ENCODE peak calls at places on chromosome 18, in four cellular contexts. D, E, G and A are unnamed samples.

GRCh38 chr18:72541871-72542690 is 2.1 kb downstream of the CBLN2 start:
- DNase-seq in D (no peak), E (no peak), G (no peak), A (peak)

GRCh38 chr18:13541621-13542519 is 184.5 kb downstream of the FAM210A start:
- DNase-seq in D (peak), E (no peak), G (no peak), A (no peak)

GRCh38 chr18:76672627-76673026 is 149.7 kb upstream of the ZNF236 start:
- DNase-seq in D (no peak), E (no peak), G (no peak), A (no peak)

GRCh38 chr18:21914739-21915319 is 174.2 kb downstream of the MIB1 start:
- DNase-seq in D (peak), E (no peak), G (peak), A (peak)

GRCh38 chr18:7904529-7904928 is 337.4 kb downstream of the PTPRM start:
- DNase-seq in D (no peak), E (no peak), G (no peak), A (no peak)

GRCh38 chr18:77250926-77251729 is 1.5 kb downstream of the GALR1 start:
- DNase-seq in D (no peak), E (no peak), G (no peak), A (peak)

GRCh38 chr18:2139676-2140075 is 431.6 kb downstream of the METTL4 start:
- DNase-seq in D (no peak), E (no peak), G (no peak), A (no peak)

GRCh38 chr18:79570266-79571201 is 109.1 kb upstream of the CTDP1 start:
- DNase-seq in D (no peak), E (no peak), G (no peak), A (no peak)

GRCh38 chr18:54119524-54120019 is 104.9 kb downstream of the MBD2 start:
- DNase-seq in D (peak), E (peak), G (peak), A (peak)

GRCh38 chr18:56245856-56246575 is 392.4 kb downstream of the TXNL1 start:
- DNase-seq in D (no peak), E (no peak), G (no peak), A (peak)

GRCh38 chr18:73316513-73316912 is 448.7 kb upstream of the NETO1 start:
- DNase-seq in D (no peak), E (no peak), G (no peak), A (no peak)

GRCh38 chr18:1075310-1075709 is 170.6 kb downstream of the ADCYAP1 start:
- DNase-seq in D (no peak), E (no peak), G (no peak), A (no peak)

GRCh38 chr18:38290229-38290628 is 724.6 kb upstream of the CELF4 start:
- DNase-seq in D (no peak), E (no peak), G (no peak), A (no peak)

GRCh38 chr18:38284992-38285391 is 719.4 kb upstream of the CELF4 start:
- DNase-seq in D (no peak), E (no peak), G (no peak), A (no peak)
- TF ChIP-seq RFX5 in D (no peak), E (no peak), G (no peak), A (no peak)

DNA sequence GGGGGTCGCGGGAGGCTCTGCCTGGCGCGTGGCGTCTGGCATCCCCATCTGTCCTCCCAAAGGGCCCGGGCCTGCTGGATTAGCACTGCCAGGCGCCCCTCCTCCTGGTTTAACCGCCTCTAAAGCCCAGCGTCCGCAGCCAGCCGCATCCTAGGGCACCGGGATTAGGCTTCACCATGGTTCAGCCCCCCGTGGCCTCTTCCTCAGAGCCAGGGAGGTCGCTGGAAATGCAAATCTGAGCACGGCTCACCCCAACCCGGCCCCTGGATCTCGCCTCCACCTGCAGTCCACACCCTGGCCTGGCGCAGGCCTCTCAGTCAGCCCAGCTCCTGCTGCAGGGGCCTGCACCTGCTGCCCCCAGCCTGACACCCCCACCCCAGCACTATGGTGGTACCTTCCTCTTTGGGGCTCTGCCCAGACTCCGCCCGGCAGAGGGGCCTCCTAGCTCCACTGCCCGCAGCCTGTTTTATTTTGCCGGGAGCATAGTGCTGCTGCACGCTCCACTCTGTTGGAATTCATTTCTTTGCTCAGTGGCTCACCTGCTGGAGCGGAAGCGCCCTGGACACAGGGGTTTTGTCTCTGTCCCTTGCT is 13.2 kb downstream of the PRELID3A start:
- DNase-seq in D (peak), E (no peak), G (no peak), A (peak)
- H3K9ac ChIP-seq in D (peak), E (peak), G (no peak), A (no peak)

GRCh38 chr18:63261029-63261428 is 58.5 kb downstream of the BCL2 start:
- DNase-seq in D (no peak), E (no peak), G (no peak), A (no peak)
- TF ChIP-seq NFIC in D (no peak), E (no peak), G (no peak), A (no peak)

DNA sequence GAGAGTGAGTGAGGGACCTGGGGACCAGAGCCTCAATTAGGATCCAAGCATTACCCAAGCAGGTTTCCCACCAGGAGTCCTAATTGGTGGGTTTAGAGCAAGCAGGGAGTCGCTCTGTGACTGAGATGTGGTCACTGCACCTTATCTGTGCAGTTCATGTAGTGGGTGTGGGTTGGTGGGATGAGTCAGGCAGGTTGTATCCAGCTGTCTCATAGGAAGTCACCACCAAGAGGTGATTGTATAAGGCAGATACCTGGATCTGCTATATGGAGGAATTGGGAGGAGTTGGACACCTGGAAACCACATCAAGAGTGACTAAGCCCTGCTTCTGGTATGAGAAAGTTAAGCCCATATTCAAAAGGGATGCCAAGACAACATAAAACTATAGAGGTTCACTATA is 106.8 kb downstream of the ARHGAP28 start:
- DNase-seq in D (no peak), E (no peak), G (peak), A (no peak)
- TF ChIP-seq RFX5 in D (no peak), E (no peak), G (no peak), A (no peak)

DNA sequence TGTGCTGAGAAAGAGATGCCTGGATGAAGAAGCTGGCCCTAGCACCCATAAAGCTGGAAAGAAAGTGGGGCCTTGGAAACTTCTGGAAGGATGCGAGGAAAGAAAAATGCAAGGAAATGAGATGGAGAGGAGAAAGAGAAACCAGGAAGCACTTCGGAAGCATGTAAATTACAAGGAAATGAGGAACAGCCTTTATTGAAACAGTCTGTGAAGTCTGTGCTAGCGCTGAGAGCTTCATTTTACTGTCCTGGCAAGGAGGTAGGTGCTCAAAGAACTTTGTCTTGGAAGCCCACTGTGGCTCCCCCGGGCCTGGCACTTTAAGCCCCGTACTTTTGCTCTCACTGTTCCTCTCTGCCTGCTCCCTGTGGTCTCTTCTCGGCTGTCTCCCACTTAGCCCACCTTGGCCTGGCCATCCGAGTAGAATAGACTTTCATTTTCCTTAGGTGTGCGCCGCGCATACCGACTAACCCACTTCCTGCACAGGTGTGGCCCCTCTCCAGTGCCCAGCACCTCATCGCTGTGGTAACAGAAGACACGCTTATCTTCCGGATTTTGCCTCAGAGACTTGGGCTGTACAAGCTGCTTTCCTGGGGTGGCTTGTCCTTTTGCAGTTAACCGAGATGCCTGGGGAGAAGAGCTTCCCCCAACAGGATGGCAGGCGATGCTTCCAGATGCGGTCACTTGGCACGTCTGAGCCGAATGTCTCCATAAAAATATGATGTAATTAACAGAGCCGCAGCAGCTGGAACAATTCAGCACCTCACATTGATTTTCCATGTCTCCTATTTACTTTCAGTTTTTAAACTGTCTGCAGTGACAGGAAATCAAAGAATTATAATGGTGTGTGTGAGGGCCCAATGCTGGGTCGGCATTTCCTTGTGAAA is 199.6 kb downstream of the HRH4 start:
- DNase-seq in D (no peak), E (no peak), G (no peak), A (no peak)
- H3K9ac ChIP-seq in D (no peak), E (no peak), G (no peak), A (no peak)

GRCh38 chr18:10095356-10095755 is 181.5 kb downstream of the VAPA start:
- DNase-seq in D (no peak), E (no peak), G (no peak), A (no peak)

GRCh38 chr18:10090668-10091067 is 176.9 kb downstream of the VAPA start:
- DNase-seq in D (peak), E (no peak), G (no peak), A (no peak)

GRCh38 chr18:10089881-10090280 is 176.1 kb downstream of the VAPA start:
- DNase-seq in D (no peak), E (no peak), G (no peak), A (no peak)

GRCh38 chr18:10094154-10094553 is 180.3 kb downstream of the VAPA start:
- DNase-seq in D (no peak), E (no peak), G (no peak), A (no peak)

DNA sequence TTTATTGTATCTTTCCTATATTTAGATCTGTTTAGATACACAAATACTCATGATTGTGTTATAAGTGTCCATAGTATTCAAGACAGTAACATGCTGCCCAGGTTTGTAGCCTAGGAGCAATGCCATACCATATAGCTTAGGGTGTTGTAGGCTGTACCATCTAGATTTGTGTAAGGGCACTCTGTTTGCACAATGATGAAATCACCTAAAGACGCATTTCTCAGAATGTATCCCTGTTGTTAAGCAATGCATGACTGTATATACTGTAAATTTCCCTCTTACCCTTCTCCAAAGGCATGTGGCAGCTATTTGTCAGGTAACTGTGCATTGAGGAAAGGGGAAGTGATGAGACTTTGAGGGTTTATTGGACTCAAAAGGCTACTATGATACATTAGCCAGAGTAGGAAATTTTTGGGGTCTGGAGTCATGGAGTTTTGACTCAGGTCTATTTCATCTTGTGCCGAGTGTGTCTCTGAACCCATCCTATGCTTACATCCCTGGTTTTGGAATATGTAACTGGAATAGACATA is 180.9 kb downstream of the VAPA start:
- DNase-seq in D (no peak), E (no peak), G (no peak), A (no peak)
- TF ChIP-seq NFIC in D (no peak), E (no peak), G (no peak), A (no peak)

GRCh38 chr18:26746284-26747130 is 119.0 kb downstream of the AQP4 start:
- DNase-seq in D (peak), E (no peak), G (no peak), A (no peak)

GRCh38 chr18:26745288-26745975 is 120.1 kb downstream of the AQP4 start:
- DNase-seq in D (no peak), E (no peak), G (no peak), A (no peak)

DNA sequence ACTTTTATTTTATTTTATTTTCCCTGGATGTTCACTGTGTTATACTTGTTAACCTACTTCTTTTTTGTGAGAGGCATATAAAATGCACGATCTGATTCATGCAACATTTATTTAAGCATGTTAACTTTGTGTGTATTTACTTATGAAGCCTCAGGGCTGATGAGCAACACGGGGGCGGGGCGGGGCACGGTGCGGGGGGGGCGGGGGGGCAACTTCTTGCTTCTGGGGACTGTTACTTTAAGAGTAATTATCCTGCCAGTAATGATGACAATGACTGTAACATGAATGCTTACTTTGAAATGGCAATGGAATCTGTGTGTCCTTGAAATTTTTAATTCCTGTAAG is 118.4 kb downstream of the AQP4 start:
- DNase-seq in D (no peak), E (no peak), G (no peak), A (no peak)
- TF ChIP-seq RFX5 in D (no peak), E (no peak), G (no peak), A (no peak)

DNA sequence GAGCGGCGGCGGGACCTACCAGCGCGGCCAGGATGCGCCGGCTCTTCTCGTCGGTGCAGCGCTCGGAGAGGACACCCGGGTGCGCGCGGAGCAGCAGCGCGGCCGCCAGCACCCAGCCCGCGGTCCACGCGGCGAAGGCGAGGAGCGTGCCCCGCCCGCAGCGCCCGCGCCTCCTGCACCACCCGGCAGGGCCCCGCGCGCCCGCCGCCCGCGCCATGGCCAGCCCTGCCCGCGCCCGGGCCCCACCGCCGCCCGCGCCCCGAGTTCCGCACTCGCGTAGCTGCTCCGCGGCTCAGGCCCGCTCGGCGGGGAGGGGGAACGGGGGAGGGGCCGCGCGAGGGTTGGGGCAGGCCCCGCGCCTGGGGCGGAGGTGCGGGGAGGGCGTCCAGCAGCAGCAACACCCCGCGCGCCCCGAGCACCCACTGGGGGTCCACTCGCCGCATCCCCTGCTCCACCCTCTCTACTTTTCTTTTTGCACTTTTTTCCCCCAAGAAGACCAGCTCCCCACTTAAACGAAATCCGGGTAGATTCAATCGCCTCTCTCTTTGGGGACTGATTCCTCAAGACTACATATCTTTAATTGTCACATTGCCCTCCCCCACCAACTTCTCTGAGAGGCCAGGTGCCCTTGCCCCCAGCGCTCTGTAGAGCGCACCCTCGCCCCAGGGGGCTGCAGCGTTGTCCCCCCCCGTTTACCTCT is at the start of gene DIPK1C:
- DNase-seq in D (no peak), E (no peak), G (no peak), A (no peak)
- H3K9ac ChIP-seq in D (no peak), E (no peak), G (no peak), A (no peak)